ENCODE peak calls at places on chromosomes 3 and 15, in four cellular contexts. R is progenitor cell of endocrine pancreas, S is upper lobe of right lung, U is upper lobe of left lung. F is an unnamed sample.

GRCh38 chr15:75349851-75350588 is 3.2 kb downstream of the NEIL1 start:
- DNase-seq in R (no peak), S (peak), U (peak), F (no peak)

GRCh38 chr15:81781316-81781868 is 264.4 kb downstream of the MEX3B start:
- DNase-seq in R (no peak), S (no peak), U (no peak), F (no peak)

GRCh38 chr3:61521229-61521628 is 40.1 kb upstream of the PTPRG start:
- DNase-seq in R (no peak), S (no peak), U (no peak), F (no peak)

GRCh38 chr3:24254649-24255048 is 240.0 kb downstream of the THRB start:
- DNase-seq in R (no peak), S (no peak), U (no peak), F (no peak)

GRCh38 chr3:32420138-32420981 is 28.7 kb downstream of the CMTM7 start:
- DNase-seq in R (peak), S (no peak), U (peak), F (no peak)

GRCh38 chr15:88428805-88429605 is 38.2 kb downstream of the MRPL46 start:
- DNase-seq in R (no peak), S (no peak), U (no peak), F (no peak)

GRCh38 chr15:36161781-36162212 is 417.6 kb upstream of the CDIN1 start:
- DNase-seq in R (no peak), S (no peak), U (no peak), F (no peak)

GRCh38 chr3:53350652-53351051 is 3.3 kb upstream of the DCP1A start:
- DNase-seq in R (no peak), S (no peak), U (no peak), F (no peak)

GRCh38 chr3:187026321-187026678 is 96.0 kb downstream of the ST6GAL1 start:
- DNase-seq in R (no peak), S (no peak), U (no peak), F (no peak)

GRCh38 chr3:98180311-98180710 is 13.8 kb downstream of the OR5H15 start:
- DNase-seq in R (no peak), S (no peak), U (no peak), F (no peak)

GRCh38 chr15:69604050-69604378 is 151.4 kb downstream of the RPLP1 start:
- DNase-seq in R (no peak), S (no peak), U (peak), F (no peak)

GRCh38 chr3:71011565-71012287 is 571.8 kb downstream of the FOXP1 start:
- DNase-seq in R (no peak), S (no peak), U (no peak), F (no peak)

GRCh38 chr3:183579967-183580720 is 24.6 kb upstream of the KLHL6 start:
- DNase-seq in R (no peak), S (no peak), U (no peak), F (no peak)

GRCh38 chr3:122101646-122102045 is 46.5 kb downstream of the CD86 start:
- DNase-seq in R (no peak), S (no peak), U (no peak), F (no peak)

GRCh38 chr3:194283218-194284006 is 67.7 kb downstream of the CPN2 start:
- DNase-seq in R (no peak), S (peak), U (no peak), F (no peak)

GRCh38 chr3:69324362-69325025 is 61.4 kb downstream of the FRMD4B start:
- DNase-seq in R (no peak), S (no peak), U (peak), F (no peak)

GRCh38 chr15:43169888-43170287 is 15.3 kb upstream of the CCNDBP1 start:
- DNase-seq in R (no peak), S (no peak), U (no peak), F (no peak)

GRCh38 chr3:190012314-190012782 is 108.3 kb downstream of the P3H2 start:
- DNase-seq in R (no peak), S (no peak), U (no peak), F (no peak)
- TF ChIP-seq CTCF in R (no peak), S (no peak), U (no peak), F (no peak)

GRCh38 chr15:70669006-70669602 is 94.3 kb downstream of the UACA start:
- DNase-seq in R (no peak), S (no peak), U (no peak), F (no peak)

GRCh38 chr15:70665599-70665998 is 97.8 kb downstream of the UACA start:
- DNase-seq in R (no peak), S (no peak), U (no peak), F (no peak)

GRCh38 chr15:70669966-70670658 is 93.2 kb downstream of the UACA start:
- DNase-seq in R (no peak), S (no peak), U (no peak), F (no peak)

GRCh38 chr15:70672081-70672480 is 91.3 kb downstream of the UACA start:
- DNase-seq in R (no peak), S (no peak), U (no peak), F (no peak)

GRCh38 chr15:70670680-70671079 is 92.7 kb downstream of the UACA start:
- DNase-seq in R (no peak), S (no peak), U (no peak), F (no peak)
- TF ChIP-seq CTCF in R (peak), S (peak), U (no peak), F (no peak)

GRCh38 chr15:48406911-48407310 is 75.7 kb downstream of the DUT start:
- DNase-seq in R (no peak), S (no peak), U (no peak), F (no peak)
- TF ChIP-seq CTCF in R (peak), S (no peak), U (no peak), F (no peak)

DNA sequence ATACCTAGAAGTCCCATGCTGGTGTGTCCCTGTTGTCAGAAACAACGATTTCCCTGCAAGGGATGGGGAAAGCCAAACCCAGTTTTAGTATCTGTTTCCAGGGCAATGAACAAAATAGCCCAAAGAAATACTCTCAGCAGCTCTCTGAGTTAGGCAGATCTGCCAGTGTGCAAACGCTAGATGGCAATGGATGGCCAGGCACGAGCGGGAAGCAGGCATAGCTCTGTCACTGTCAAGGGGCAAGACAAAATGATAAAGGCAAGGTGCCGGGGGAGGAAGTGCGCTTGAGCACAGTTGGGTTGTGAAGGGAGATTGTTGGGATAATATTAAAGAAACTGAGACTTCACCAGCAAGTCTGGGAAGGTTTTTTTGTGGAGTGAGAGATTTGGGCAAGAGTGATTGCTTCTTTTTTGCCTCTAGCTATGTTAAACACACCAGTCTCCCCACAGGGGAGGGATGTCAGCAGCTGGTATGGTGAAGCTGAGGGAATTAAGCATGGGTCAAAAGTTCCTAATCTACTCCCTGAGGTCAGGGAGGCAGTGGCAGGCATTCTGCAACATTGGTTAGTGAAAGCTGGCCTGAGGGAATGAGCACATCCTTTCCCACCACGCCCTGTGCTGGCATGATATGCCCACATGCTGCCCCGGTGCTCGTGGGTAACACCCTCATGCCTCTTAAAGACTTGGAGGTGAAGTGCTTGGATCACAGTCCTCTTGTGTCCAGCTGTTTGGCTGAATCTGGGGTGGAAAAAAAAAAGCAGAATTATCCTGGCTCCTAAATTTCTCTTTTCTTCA is 117.6 kb downstream of the PDCD6IP start:
- DNase-seq in R (no peak), S (no peak), U (no peak), F (no peak)
- TF ChIP-seq CTCF in R (no peak), S (peak), U (no peak), F (no peak)